ENCODE peak calls at places on chromosomes 13 and 19, in four cellular contexts. D is HepG2, J is WTC11, W is K562. C is an unnamed sample.
A peak's percentile ranks its signal among the peaks of the same experiment; 100 is the strongest.

GRCh38 chr13:112773601-112774447 is 84.0 kb downstream of the ATP11A start:
- DNase-seq in D (no peak), J (no peak), W (no peak), C (no peak)

GRCh38 chr13:50668882-50669281 is 174.6 kb downstream of the DLEU7 start:
- DNase-seq in J (no peak), W (no peak), D (no peak), C (no peak)

GRCh38 chr13:108895220-108895704 is 265.9 kb downstream of the MYO16 start:
- DNase-seq in W (no peak), D (peak; percentile 36), J (no peak), C (no peak)

GRCh38 chr19:1076951-1077350 is 10.0 kb downstream of the ARHGAP45 start:
- DNase-seq in J (no peak), W (no peak), D (no peak), C (no peak)

GRCh38 chr13:111046590-111047141 is 68.4 kb upstream of the ARHGEF7 start:
- DNase-seq in W (peak; percentile 25), D (no peak), J (no peak), C (no peak)

GRCh38 chr13:25440081-25440480 is 68.3 kb downstream of the ATP8A2 start:
- DNase-seq in W (no peak), J (no peak), D (no peak), C (no peak)

GRCh38 chr19:13838943-13839192 is 38.1 kb upstream of the NANOS3 start:
- DNase-seq in D (no peak), J (no peak), W (peak; percentile 63), C (no peak)

GRCh38 chr13:31056650-31057275 is 104.9 kb downstream of the HSPH1 start:
- DNase-seq in W (no peak), D (no peak), J (no peak), C (no peak)

GRCh38 chr19:36110487-36111199 is at the start of gene OVOL3:
- DNase-seq in D (no peak), J (peak; percentile 69), W (no peak), C (no peak)

GRCh38 chr13:45851171-45851889 is at the start of gene SIAH3:
- DNase-seq in J (peak; percentile 23), D (no peak), W (no peak), C (no peak)

GRCh38 chr13:21046203-21046602 is 15.2 kb downstream of the LATS2 start:
- DNase-seq in J (no peak), D (no peak), W (no peak), C (no peak)

GRCh38 chr19:18097217-18097992 is at the start of gene MAST3:
- DNase-seq in W (peak; percentile 99), J (peak; percentile 93), D (peak; percentile 70), C (peak; percentile 99)

GRCh38 chr19:45400192-45400591 is 4.7 kb downstream of the PPP1R13L start:
- DNase-seq in J (no peak), D (no peak), W (no peak), C (no peak)

GRCh38 chr13:109345433-109345941 is 440.9 kb downstream of the IRS2 start:
- DNase-seq in J (no peak), D (no peak), W (no peak), C (no peak)

GRCh38 chr13:51675385-51675784 is 91.1 kb downstream of the WDFY2 start:
- DNase-seq in J (no peak), W (no peak), D (no peak), C (no peak)

GRCh38 chr19:17340302-17340870 is 3.0 kb downstream of the GTPBP3 start:
- DNase-seq in D (peak; percentile 49), J (peak; percentile 90), W (peak; percentile 22), C (no peak)

GRCh38 chr19:9935409-9936062 is 779 bp downstream of the OLFM2 start:
- DNase-seq in D (no peak), W (no peak), J (peak; percentile 29), C (no peak)

GRCh38 chr13:94515352-94515751 is 35.9 kb upstream of the DCT start:
- DNase-seq in D (no peak), W (no peak), J (no peak), C (no peak)

GRCh38 chr13:36345438-36346221 is 564 bp downstream of the SPART start:
- DNase-seq in D (peak; percentile 35), J (peak; percentile 54), W (peak; percentile 15), C (peak; percentile 39)

GRCh38 chr19:50893047-50893737 is 18.0 kb downstream of the KLK4 start:
- DNase-seq in J (peak; percentile 63), W (peak; percentile 54), D (no peak), C (no peak)

GRCh38 chr19:18939922-18940775 is 868 bp downstream of the HOMER3 start:
- DNase-seq in D (no peak), J (peak; percentile 80), W (no peak), C (no peak)

GRCh38 chr19:55857149-55857548 is 20.8 kb downstream of the NLRP4 start:
- DNase-seq in D (no peak), W (no peak), J (no peak), C (no peak)

GRCh38 chr13:22893149-22893548 is 287.6 kb upstream of the SGCG start:
- DNase-seq in W (no peak), J (no peak), D (no peak), C (no peak)

GRCh38 chr13:57557979-57558529 is 73.5 kb upstream of the PCDH17 start:
- DNase-seq in D (peak; percentile 15), J (no peak), W (no peak), C (peak; percentile 22)

GRCh38 chr19:8017808-8018207 is 12.4 kb upstream of the ELAVL1 start:
- DNase-seq in W (peak; percentile 57), J (no peak), D (peak; percentile 45), C (peak; percentile 48)
- TF ChIP-seq ELF4 in W (no peak), J (no peak), D (no peak), C (no peak)

DNA sequence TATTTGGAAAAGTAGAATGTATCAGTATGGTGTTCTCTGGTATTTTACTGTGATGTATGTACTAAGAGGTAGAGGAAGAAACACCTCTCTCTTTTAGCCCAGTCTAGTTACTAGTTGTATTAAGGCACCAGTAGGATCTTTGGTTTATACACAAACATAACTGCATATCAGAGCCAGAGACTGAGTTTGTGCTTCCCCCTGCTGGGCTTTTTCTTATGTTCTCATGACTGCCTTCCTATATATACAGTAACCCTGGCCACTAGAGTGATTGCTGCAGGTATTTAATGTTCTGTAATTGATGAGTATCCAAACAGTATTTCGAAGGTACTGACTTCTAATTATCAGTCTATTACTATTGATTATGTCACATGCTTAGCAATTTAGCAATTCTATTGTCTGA is 202.5 kb upstream of the KLHL1 start:
- DNase-seq in W (no peak), J (peak; percentile 29), D (peak; percentile 58), C (peak; percentile 70)
- TF ChIP-seq ELF4 in W (no peak), J (no peak), D (no peak), C (no peak)

DNA sequence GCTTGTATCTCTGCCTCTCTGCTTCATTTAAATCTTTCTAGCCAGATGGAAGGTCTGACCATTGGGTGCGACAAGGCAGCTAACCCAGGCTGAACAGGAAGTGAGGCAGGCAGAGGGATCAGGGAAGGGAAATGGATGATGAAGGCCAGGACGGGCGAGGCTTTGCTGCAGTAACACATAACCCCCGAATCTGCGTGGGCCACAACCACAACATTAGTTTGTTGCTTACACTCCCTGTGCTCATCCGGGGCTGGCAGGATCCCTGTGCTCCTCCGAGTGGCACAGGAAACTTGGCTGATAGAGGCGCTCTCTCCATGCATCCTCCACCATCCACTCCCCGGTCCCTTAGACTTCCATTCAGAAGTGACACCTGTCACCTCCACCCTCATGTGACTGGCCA is 1.1 kb upstream of the FLT3LG start:
- DNase-seq in J (no peak), D (no peak), W (no peak), C (no peak)
- TF ChIP-seq ELF4 in J (no peak), D (no peak), W (no peak), C (no peak)

GRCh38 chr13:74895042-74895811 is 586.7 kb downstream of the TBC1D4 start:
- DNase-seq in D (no peak), J (no peak), W (no peak), C (no peak)
- TF ChIP-seq ELF4 in D (no peak), J (no peak), W (no peak), C (no peak)

GRCh38 chr13:42307461-42307860 is 35.5 kb downstream of the AKAP11 start:
- DNase-seq in W (no peak), J (no peak), D (no peak), C (no peak)

GRCh38 chr13:42305503-42305902 is 33.6 kb downstream of the AKAP11 start:
- DNase-seq in W (no peak), D (no peak), J (no peak), C (no peak)
- TF ChIP-seq ELF4 in W (no peak), D (no peak), J (no peak), C (no peak)

GRCh38 chr19:46617566-46618079 is 7.3 kb downstream of the PTGIR start:
- DNase-seq in D (no peak), W (no peak), J (no peak), C (no peak)

GRCh38 chr19:46613525-46613924 is 11.4 kb downstream of the PTGIR start:
- DNase-seq in W (no peak), D (no peak), J (no peak), C (no peak)

GRCh38 chr19:46614114-46614701 is 10.7 kb downstream of the PTGIR start:
- DNase-seq in W (peak; percentile 86), J (peak; percentile 93), D (peak; percentile 61), C (peak; percentile 83)

GRCh38 chr19:46616631-46617322 is 8.1 kb downstream of the PTGIR start:
- DNase-seq in J (peak; percentile 82), D (peak; percentile 50), W (peak; percentile 65), C (peak; percentile 74)

DNA sequence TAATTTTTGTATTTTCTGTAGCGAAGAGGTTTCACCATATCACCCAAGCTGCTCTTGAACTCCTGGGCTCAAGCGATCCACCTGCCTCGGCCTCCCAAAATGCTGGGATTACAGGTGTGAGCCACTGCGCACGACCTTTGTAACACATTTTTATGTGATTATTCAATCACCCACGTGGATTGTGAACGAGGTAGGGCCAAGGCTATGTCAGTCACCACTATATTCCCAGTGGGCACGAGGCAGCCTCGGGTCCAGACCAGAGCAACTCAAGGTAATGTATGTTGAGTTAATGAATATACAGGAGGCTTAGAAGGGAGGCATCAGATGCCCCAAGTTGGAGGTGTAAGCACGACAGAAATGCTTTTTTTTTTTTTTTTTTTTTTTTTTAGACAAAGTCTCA is 8.9 kb downstream of the PTGIR start:
- DNase-seq in J (no peak), W (no peak), D (no peak), C (no peak)
- TF ChIP-seq ELF4 in J (no peak), W (no peak), D (no peak), C (no peak)

GRCh38 chr13:97696921-97697320 is 256.6 kb upstream of the IPO5 start:
- DNase-seq in J (no peak), W (no peak), D (no peak), C (no peak)
- TF ChIP-seq ELF4 in J (no peak), W (no peak), D (no peak), C (no peak)

GRCh38 chr13:93226623-93227279 is at the start of gene GPC6:
- DNase-seq in D (peak; percentile 79), J (peak; percentile 58), W (no peak), C (peak; percentile 83)

GRCh38 chr13:93226065-93226622 is 463 bp upstream of the GPC6 start:
- DNase-seq in D (peak; percentile 52), J (no peak), W (no peak), C (no peak)

GRCh38 chr13:93225610-93226009 is 997 bp upstream of the GPC6 start:
- DNase-seq in D (no peak), W (no peak), J (no peak), C (no peak)

GRCh38 chr13:93227906-93228801 is 1.5 kb downstream of the GPC6 start:
- DNase-seq in J (peak; percentile 79), D (peak; percentile 80), W (peak; percentile 69), C (peak; percentile 87)

GRCh38 chr13:93227280-93227905 is 786 bp downstream of the GPC6 start:
- DNase-seq in W (no peak), D (peak; percentile 28), J (peak; percentile 56), C (peak; percentile 59)
- TF ChIP-seq ELF4 in W (no peak), D (no peak), J (no peak), C (no peak)